ENCODE peak calls at places on chromosome 16, in ten cellular contexts. Q is Daoy, J is tibial artery, B is NCI-H1930, D is RWPE1, X is upper lobe of right lung, V is NCI-H524, I is immature natural killer cell, C is A172, W is T follicular helper cell. L is an unnamed sample.

GRCh38 chr16:75114179-75114945 is 2.2 kb downstream of the LDHD start:
- DNase-seq in B (no peak), W (no peak), X (peak; percentile 62), D (no peak), V (no peak), C (no peak), J (no peak), Q (peak; percentile 35), I (no peak), L (no peak)

GRCh38 chr16:4694664-4695451 is 1.5 kb downstream of the NUDT16L1 start:
- DNase-seq in J (peak; percentile 54), Q (no peak), D (no peak), W (no peak), B (no peak), I (no peak), X (peak; percentile 68), C (no peak), V (no peak), L (no peak)

GRCh38 chr16:1781254-1781653 is 1.1 kb downstream of the SPSB3 start:
- DNase-seq in B (no peak), X (no peak), J (no peak), Q (no peak), I (no peak), W (no peak), C (no peak), V (no peak), D (no peak), L (no peak)

GRCh38 chr16:71552698-71553503 is 24.0 kb downstream of the TAT start:
- DNase-seq in Q (no peak), V (no peak), W (no peak), D (no peak), C (no peak), J (no peak), I (no peak), B (no peak), X (no peak), L (peak; percentile 5)

GRCh38 chr16:88730632-88731607 is 24.6 kb downstream of the CTU2 start:
- DNase-seq in J (no peak), Q (no peak), V (no peak), C (peak; percentile 72), D (no peak), B (no peak), I (no peak), X (no peak), W (no peak), L (no peak)

GRCh38 chr16:30521873-30522641 is 4.3 kb downstream of the ZNF768 start:
- DNase-seq in W (no peak), V (no peak), Q (no peak), B (no peak), X (no peak), D (no peak), C (no peak), I (no peak), J (no peak), L (no peak)

GRCh38 chr16:73527191-73527590 is 479.3 kb upstream of the ZFHX3 start:
- DNase-seq in X (no peak), V (no peak), W (no peak), J (no peak), I (no peak), B (peak; percentile 3), D (no peak), C (no peak), Q (no peak), L (no peak)

GRCh38 chr16:85754403-85754802 is 3.5 kb upstream of the C16orf74 start:
- DNase-seq in D (no peak), V (peak; percentile 13), X (no peak), Q (no peak), C (no peak), B (no peak), J (no peak), I (no peak), W (no peak), L (no peak)

GRCh38 chr16:80319181-80319580 is 221.6 kb upstream of the DYNLRB2 start:
- DNase-seq in J (no peak), D (no peak), V (no peak), W (no peak), Q (peak; percentile 13), I (no peak), C (no peak), X (no peak), B (no peak), L (peak; percentile 50)

GRCh38 chr16:8572919-8573724 is 17.2 kb downstream of the TMEM114 start:
- DNase-seq in W (no peak), C (peak; percentile 37), D (no peak), B (peak; percentile 32), X (no peak), V (no peak), J (no peak), I (no peak), Q (no peak), L (peak; percentile 24)

GRCh38 chr16:80899804-80900592 is 95.6 kb upstream of the CDYL2 start:
- DNase-seq in X (peak; percentile 79), W (no peak), J (peak; percentile 89), Q (peak; percentile 92), C (peak; percentile 66), I (no peak), D (no peak), V (no peak), B (no peak), L (peak; percentile 33)

GRCh38 chr16:4257646-4258556 is 14.9 kb downstream of the TFAP4 start:
- DNase-seq in J (no peak), Q (no peak), X (no peak), I (no peak), C (no peak), B (no peak), D (no peak), V (no peak), W (no peak), L (no peak)

GRCh38 chr16:13568803-13569202 is 351.2 kb upstream of the ERCC4 start:
- DNase-seq in J (no peak), X (no peak), W (no peak), Q (no peak), C (no peak), I (no peak), D (no peak), V (no peak), B (no peak), L (no peak)

GRCh38 chr16:17382949-17383348 is 87.8 kb downstream of the XYLT1 start:
- DNase-seq in W (no peak), B (no peak), I (peak; percentile 57), C (no peak), J (no peak), Q (no peak), D (no peak), X (no peak), V (no peak), L (no peak)